ENCODE peak calls at places on chromosome 9, in ten cellular contexts. U is cardiac muscle cell; Z is aorta; D is colonic mucosa; E is mesenchymal stem cell; V is thyroid gland; W is tibial artery; S is gastrocnemius medialis; Q is CD4-positive, CD25-positive, alpha-beta regulatory T cell; G is mucosa of descending colon. O is an unnamed sample. For H3K4me1, the result is how much of the 10 kb centered on the place peaks cover.

GRCh38 chr9:18910858-18911257 is 122.2 kb downstream of the SAXO1 start:
- DNase-seq in U (peak), Z (no peak), D (no peak), E (peak), V (no peak), W (no peak), S (no peak), Q (no peak), G (no peak), O (peak)

GRCh38 chr9:133874061-133874638 is 118.0 kb downstream of the VAV2 start:
- DNase-seq in U (no peak), Z (no peak), D (no peak), E (peak), V (no peak), W (no peak), S (no peak), Q (no peak), G (no peak), O (peak)

GRCh38 chr9:91162784-91163440 is 198.8 kb downstream of the AUH start:
- DNase-seq in U (peak), Z (no peak), D (peak), E (peak), V (no peak), W (peak), S (peak), Q (no peak), G (peak), O (peak)

GRCh38 chr9:135487281-135488012 is 7.9 kb downstream of the PPP1R26 start:
- DNase-seq in U (no peak), Z (peak), D (no peak), E (no peak), V (no peak), W (no peak), S (no peak), Q (no peak), G (no peak), O (no peak)

GRCh38 chr9:81759680-81760215 is 70.4 kb upstream of the TLE1 start:
- DNase-seq in U (no peak), Z (no peak), D (no peak), E (peak), V (no peak), W (no peak), S (no peak), Q (no peak), G (no peak), O (peak)

GRCh38 chr9:88476491-88477271 is 58.3 kb upstream of the NXNL2 start:
- DNase-seq in U (peak), Z (no peak), D (no peak), E (peak), V (peak), W (no peak), S (no peak), Q (no peak), G (no peak), O (peak)

GRCh38 chr9:33687779-33688178 is 107.6 kb upstream of the PRSS3 start:
- DNase-seq in U (peak), Z (no peak), D (peak), E (no peak), V (no peak), W (no peak), S (no peak), Q (no peak), G (no peak), O (no peak)

GRCh38 chr9:136784249-136784996 is 6.7 kb upstream of the TMEM141 start:
- DNase-seq in U (peak), Z (no peak), D (peak), E (peak), V (no peak), W (no peak), S (no peak), Q (no peak), G (peak), O (no peak)

GRCh38 chr9:37746448-37747270 is 6.9 kb upstream of the TRMT10B start:
- DNase-seq in U (no peak), Z (no peak), D (no peak), E (peak), V (no peak), W (no peak), S (no peak), Q (no peak), G (no peak), O (no peak)

GRCh38 chr9:3553076-3553765 is 27.4 kb upstream of the RFX3 start:
- DNase-seq in U (no peak), Z (no peak), D (no peak), E (no peak), V (no peak), W (no peak), S (no peak), Q (no peak), G (no peak), O (no peak)
- H3K4me1 ChIP-seq in U (under half), Z (under half), D (under half), E (under half), V (under half), W (under half), S (under half), Q (under half), G (under half), O (under half)

DNA sequence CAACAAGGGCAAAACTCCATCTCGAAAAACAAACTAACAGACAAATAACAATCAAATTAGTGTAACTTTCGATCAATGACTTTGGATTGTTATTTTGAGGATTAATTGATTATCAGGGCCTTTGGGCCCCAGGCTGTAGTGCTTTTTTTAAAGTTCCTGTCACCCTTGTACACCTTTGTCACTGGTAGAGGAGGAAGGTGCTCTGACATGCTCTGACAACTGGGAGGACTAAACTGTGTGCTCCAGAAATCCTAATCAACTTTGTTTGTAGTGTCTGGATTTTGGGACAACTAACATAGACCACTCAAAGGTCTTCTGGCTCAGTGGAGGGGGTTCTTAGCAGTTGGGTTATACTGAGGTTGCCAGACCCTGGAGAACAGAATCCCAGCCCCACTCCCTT is 1.8 kb downstream of the TXN start:
- DNase-seq in U (no peak), Z (no peak), D (no peak), E (no peak), V (no peak), W (no peak), S (no peak), Q (no peak), G (no peak), O (no peak)
- H3K4me1 ChIP-seq in U (under half), Z (under half), D (under half), E (under half), V (under half), W (under half), S (under half), Q (under half), G (under half), O (under half)

GRCh38 chr9:35689351-35689600 is 449 bp downstream of the TPM2 start:
- DNase-seq in U (no peak), Z (no peak), D (no peak), E (no peak), V (no peak), W (no peak), S (no peak), Q (no peak), G (no peak), O (peak)
- H3K4me1 ChIP-seq in U (under half), Z (under half), D (under half), E (under half), V (under half), W (under half), S (under half), Q (under half), G (under half), O (under half)

GRCh38 chr9:36165766-36166149 is 3.4 kb upstream of the CCIN start:
- DNase-seq in U (no peak), Z (no peak), D (no peak), E (peak), V (no peak), W (no peak), S (no peak), Q (no peak), G (no peak), O (no peak)

GRCh38 chr9:36164989-36165388 is 4.2 kb upstream of the CCIN start:
- DNase-seq in U (no peak), Z (peak), D (no peak), E (no peak), V (no peak), W (no peak), S (no peak), Q (no peak), G (no peak), O (no peak)

GRCh38 chr9:36163840-36164175 is 5.4 kb upstream of the CCIN start:
- DNase-seq in U (no peak), Z (no peak), D (no peak), E (peak), V (no peak), W (peak), S (no peak), Q (no peak), G (no peak), O (no peak)

GRCh38 chr9:36163049-36163839 is 5.9 kb upstream of the CCIN start:
- DNase-seq in U (peak), Z (peak), D (no peak), E (peak), V (peak), W (peak), S (no peak), Q (no peak), G (peak), O (peak)

GRCh38 chr9:36164361-36164760 is 4.8 kb upstream of the CCIN start:
- DNase-seq in U (no peak), Z (peak), D (no peak), E (no peak), V (no peak), W (peak), S (no peak), Q (no peak), G (no peak), O (no peak)
- H3K4me1 ChIP-seq in U (under half), Z (under half), D (under half), E (under half), V (under half), W (under half), S (under half), Q (under half), G (under half), O (under half)

GRCh38 chr9:114390952-114391351 is 3.2 kb upstream of the AKNA start:
- DNase-seq in U (no peak), Z (no peak), D (no peak), E (no peak), V (no peak), W (no peak), S (no peak), Q (no peak), G (no peak), O (no peak)
- H3K4me1 ChIP-seq in U (under half), Z (under half), D (under half), E (under half), V (half or more), W (under half), S (under half), Q (half or more), G (half or more), O (under half)

GRCh38 chr9:98877211-98877730 is 66.4 kb upstream of the COL15A1 start:
- DNase-seq in U (no peak), Z (no peak), D (no peak), E (no peak), V (no peak), W (no peak), S (no peak), Q (no peak), G (no peak), O (no peak)
- H3K4me1 ChIP-seq in U (under half), Z (under half), D (under half), E (under half), V (under half), W (under half), S (under half), Q (under half), G (under half), O (under half)

DNA sequence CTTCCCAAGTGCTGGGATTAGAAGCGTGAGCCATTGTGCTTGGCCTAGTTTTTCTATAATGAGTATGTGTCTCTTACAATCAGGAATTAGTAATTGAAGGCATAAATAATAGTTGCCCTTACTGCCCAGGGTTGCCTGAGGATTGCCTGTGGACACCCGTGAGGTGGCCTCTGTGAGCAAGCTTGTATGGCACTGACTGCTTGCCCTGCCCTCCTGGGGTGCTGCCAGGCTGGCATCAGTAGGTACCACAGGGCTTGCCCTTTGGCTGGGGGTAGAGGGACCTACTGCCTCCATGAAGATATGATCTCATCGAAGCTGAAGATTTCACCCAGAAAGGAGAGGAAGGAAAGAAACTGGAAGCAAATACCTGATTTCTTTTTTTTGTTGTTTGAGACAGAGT is 23.8 kb upstream of the PHF19 start:
- DNase-seq in U (no peak), Z (no peak), D (no peak), E (no peak), V (no peak), W (no peak), S (no peak), Q (no peak), G (no peak), O (no peak)
- H3K4me1 ChIP-seq in U (under half), Z (under half), D (under half), E (under half), V (under half), W (under half), S (under half), Q (half or more), G (under half), O (under half)

GRCh38 chr9:127537014-127537413 is 75.1 kb upstream of the STXBP1 start:
- DNase-seq in U (peak), Z (no peak), D (no peak), E (peak), V (no peak), W (no peak), S (no peak), Q (no peak), G (peak), O (no peak)
- H3K4me1 ChIP-seq in U (under half), Z (under half), D (under half), E (half or more), V (half or more), W (half or more), S (under half), Q (under half), G (under half), O (half or more)

O was measured in SJSA1.